ENCODE peak calls at places on chromosomes 5 and 9, in eight cellular contexts. Y is mesothelial cell of epicardium, I is fibroblast of lung, L is brain microvascular endothelial cell, A is hippocampal formation, U is GM04504, P is GM23338, M is HT1080. Q is an unnamed sample.

GRCh38 chr5:73947876-73948275 is 321.9 kb downstream of the ARHGEF28 start:
- DNase-seq in Y (no peak), I (no peak), L (no peak), A (no peak), U (no peak), P (no peak), M (no peak), Q (no peak)

GRCh38 chr9:71112866-71113265 is 8.6 kb downstream of the TRPM3 start:
- DNase-seq in Y (no peak), I (no peak), L (no peak), A (no peak), U (no peak), P (no peak), M (no peak), Q (no peak)

GRCh38 chr5:115100556-115100955 is 69.2 kb downstream of the TRIM36 start:
- DNase-seq in Y (no peak), I (peak; percentile 21), L (peak; percentile 18), A (no peak), U (no peak), P (no peak), M (peak; percentile 26), Q (no peak)

GRCh38 chr5:56415356-56415765 is 182.2 kb upstream of the ANKRD55 start:
- DNase-seq in Y (no peak), I (peak; percentile 83), L (peak; percentile 86), A (peak; percentile 26), U (peak; percentile 30), P (no peak), M (no peak), Q (peak; percentile 91)

GRCh38 chr9:17462869-17463464 is 115.9 kb upstream of the SH3GL2 start:
- DNase-seq in Y (peak; percentile 47), I (peak; percentile 81), L (peak; percentile 45), A (peak; percentile 2), U (peak; percentile 28), P (peak; percentile 78), M (peak; percentile 45), Q (no peak)

GRCh38 chr5:126852104-126852531 is 75.2 kb downstream of the LMNB1 start:
- DNase-seq in Y (no peak), I (no peak), L (no peak), A (no peak), U (no peak), P (peak; percentile 43), M (no peak), Q (no peak)

GRCh38 chr9:18672706-18673105 is 198.8 kb downstream of the ADAMTSL1 start:
- DNase-seq in Y (no peak), I (no peak), L (no peak), A (no peak), U (no peak), P (no peak), M (peak; percentile 28), Q (no peak)

GRCh38 chr9:108382267-108382666 is 473.5 kb downstream of the ACTL7B start:
- DNase-seq in Y (no peak), I (no peak), L (no peak), A (no peak), U (no peak), P (no peak), M (no peak), Q (no peak)

GRCh38 chr9:91644433-91644832 is 220.8 kb upstream of the NFIL3 start:
- DNase-seq in Y (no peak), I (no peak), L (no peak), A (no peak), U (no peak), P (no peak), M (no peak), Q (no peak)

GRCh38 chr9:112048924-112049785 is 125.9 kb downstream of the SUSD1 start:
- DNase-seq in Y (no peak), I (peak; percentile 51), L (peak; percentile 89), A (no peak), U (no peak), P (no peak), M (no peak), Q (no peak)

GRCh38 chr9:24479266-24479665 is 66.4 kb downstream of the IZUMO3 start:
- DNase-seq in Y (no peak), I (no peak), L (no peak), A (no peak), U (no peak), P (no peak), M (no peak), Q (no peak)

GRCh38 chr5:1857256-1857600 is 25.5 kb downstream of the IRX4 start:
- DNase-seq in Y (no peak), I (no peak), L (no peak), A (no peak), U (no peak), P (peak; percentile 44), M (no peak), Q (no peak)

GRCh38 chr5:15850939-15851341 is 328.7 kb downstream of the MARCHF11 start:
- DNase-seq in Y (no peak), I (no peak), L (no peak), A (no peak), U (no peak), P (no peak), M (no peak), Q (no peak)

GRCh38 chr5:80565330-80565729 is 4.8 kb downstream of the ANKRD34B start:
- DNase-seq in Y (no peak), I (no peak), L (peak; percentile 30), A (no peak), U (no peak), P (no peak), M (no peak), Q (peak; percentile 33)

GRCh38 chr5:72178910-72179815 is 71.9 kb downstream of the MAP1B start:
- DNase-seq in Y (no peak), I (peak; percentile 91), L (peak; percentile 89), A (peak; percentile 66), U (peak; percentile 89), P (peak; percentile 52), M (peak; percentile 94), Q (peak; percentile 89)

GRCh38 chr9:6407778-6408177 is 5.2 kb upstream of the UHRF2 start:
- DNase-seq in Y (no peak), I (no peak), L (no peak), A (no peak), U (no peak), P (no peak), M (no peak), Q (no peak)

GRCh38 chr9:101727621-101728524 is 10.6 kb downstream of the GRIN3A start:
- DNase-seq in Y (no peak), I (peak; percentile 6), L (peak; percentile 26), A (no peak), U (no peak), P (peak; percentile 85), M (no peak), Q (no peak)

GRCh38 chr5:84478603-84479002 is 93.9 kb upstream of the EDIL3 start:
- DNase-seq in Y (no peak), I (no peak), L (no peak), A (no peak), U (no peak), P (no peak), M (peak; percentile 42), Q (peak; percentile 67)

GRCh38 chr5:57696005-57696755 is 213.6 kb upstream of the ACTBL2 start:
- DNase-seq in Y (no peak), I (peak; percentile 37), L (no peak), A (no peak), U (no peak), P (no peak), M (no peak), Q (no peak)

GRCh38 chr9:135240871-135241311 is 153.4 kb downstream of the OLFM1 start:
- DNase-seq in Y (no peak), I (no peak), L (no peak), A (no peak), U (no peak), P (no peak), M (no peak), Q (no peak)

GRCh38 chr5:112356178-112356956 is 62.7 kb downstream of the EPB41L4A start:
- DNase-seq in Y (no peak), I (no peak), L (no peak), A (no peak), U (no peak), P (no peak), M (no peak), Q (no peak)

GRCh38 chr5:88113429-88113828 is 155.2 kb downstream of the TMEM161B start:
- DNase-seq in Y (no peak), I (no peak), L (no peak), A (no peak), U (no peak), P (no peak), M (no peak), Q (no peak)

GRCh38 chr5:79255786-79256557 is 20.0 kb downstream of the JMY start:
- DNase-seq in Y (no peak), I (peak; percentile 34), L (peak; percentile 19), A (no peak), U (peak; percentile 10), P (peak; percentile 85), M (peak; percentile 52), Q (peak; percentile 34)

GRCh38 chr5:181222630-181223040 is 446 bp upstream of the TRIM41 start:
- DNase-seq in Y (no peak), I (peak; percentile 73), L (no peak), A (no peak), U (no peak), P (no peak), M (no peak), Q (no peak)

GRCh38 chr9:131477816-131478419 is 24.8 kb upstream of the POMT1 start:
- DNase-seq in Y (no peak), I (no peak), L (no peak), A (no peak), U (no peak), P (no peak), M (no peak), Q (no peak)

GRCh38 chr5:132266836-132267160 is 9.3 kb downstream of the PDLIM4 start:
- DNase-seq in Y (no peak), I (no peak), L (no peak), A (no peak), U (no peak), P (no peak), M (no peak), Q (no peak)

GRCh38 chr5:117357886-117358285 is 783.3 kb upstream of the SEMA6A start:
- DNase-seq in Y (no peak), I (no peak), L (no peak), A (no peak), U (no peak), P (no peak), M (no peak), Q (no peak)

GRCh38 chr9:93107151-93107824 is 11.3 kb downstream of the CARD19 start:
- DNase-seq in Y (no peak), I (no peak), L (no peak), A (no peak), U (no peak), P (no peak), M (no peak), Q (no peak)

GRCh38 chr9:137140151-137141012 is 1.4 kb downstream of the GRIN1 start:
- DNase-seq in Y (no peak), I (no peak), L (no peak), A (no peak), U (no peak), P (no peak), M (no peak), Q (no peak)

GRCh38 chr9:110731437-110732028 is 62.9 kb downstream of the MUSK start:
- DNase-seq in Y (no peak), I (peak; percentile 18), L (no peak), A (no peak), U (no peak), P (no peak), M (no peak), Q (no peak)

GRCh38 chr9:111897831-111898144 is 1.2 kb downstream of the UGCG start:
- DNase-seq in Y (no peak), I (peak; percentile 35), L (no peak), A (no peak), U (no peak), P (no peak), M (no peak), Q (no peak)

GRCh38 chr5:111172504-111172903 is 51.7 kb upstream of the CAMK4 start:
- DNase-seq in Y (no peak), I (no peak), L (no peak), A (no peak), U (no peak), P (peak; percentile 69), M (peak; percentile 11), Q (no peak)

GRCh38 chr5:78472469-78473106 is 112.2 kb downstream of the SCAMP1 start:
- DNase-seq in Y (no peak), I (peak; percentile 62), L (no peak), A (no peak), U (peak; percentile 4), P (no peak), M (peak; percentile 27), Q (peak; percentile 25)

Q was measured in NCI-H226.